ENCODE peak calls at places on chromosomes 4 and X, in six cellular contexts. T, X, C, A, G and P are unnamed samples.

GRCh38 chr4:6506616-6507140 is 34.3 kb upstream of the PPP2R2C start:
- DNase-seq in T (no peak), X (no peak), C (no peak), A (no peak), G (no peak), P (no peak)

GRCh38 chrX:46953597-46953996 is 41.4 kb downstream of the JADE3 start:
- DNase-seq in T (peak), X (no peak), C (no peak), A (no peak), G (no peak), P (no peak)

GRCh38 chr4:119286377-119287002 is 35.4 kb downstream of the FABP2 start:
- DNase-seq in T (peak), X (no peak), C (peak), A (peak), G (no peak), P (peak)

GRCh38 chr4:16264798-16265197 is 38.5 kb upstream of the TAPT1 start:
- DNase-seq in T (peak), X (no peak), C (peak), A (no peak), G (no peak), P (no peak)

GRCh38 chr4:95265814-95266740 is 282.7 kb downstream of the UNC5C start:
- DNase-seq in T (no peak), X (no peak), C (no peak), A (no peak), G (no peak), P (no peak)

GRCh38 chrX:80216086-80216485 is 201.5 kb downstream of the TBX22 start:
- DNase-seq in T (peak), X (no peak), C (peak), A (no peak), G (no peak), P (no peak)

GRCh38 chr4:5198586-5198985 is 147.3 kb downstream of the STK32B start:
- DNase-seq in T (no peak), X (no peak), C (no peak), A (no peak), G (no peak), P (no peak)

GRCh38 chr4:69088473-69088872 is 7.8 kb upstream of the UGT2B7 start:
- DNase-seq in T (no peak), X (no peak), C (no peak), A (no peak), G (no peak), P (no peak)

GRCh38 chrX:283115-283845 is 2.1 kb downstream of the PLCXD1 start:
- DNase-seq in T (peak), X (peak), C (peak), A (peak), G (peak), P (peak)

GRCh38 chr4:54082168-54082567 is 17.8 kb upstream of the CHIC2 start:
- DNase-seq in T (peak), X (peak), C (peak), A (no peak), G (no peak), P (peak)

GRCh38 chr4:86500527-86500926 is 93.6 kb upstream of the PTPN13 start:
- DNase-seq in T (no peak), X (no peak), C (peak), A (no peak), G (no peak), P (no peak)

GRCh38 chr4:124904723-124905390 is 192.3 kb upstream of the ANKRD50 start:
- DNase-seq in T (no peak), X (no peak), C (no peak), A (no peak), G (no peak), P (no peak)

GRCh38 chr4:170465434-170465833 is 375.7 kb upstream of the AADAT start:
- DNase-seq in T (no peak), X (no peak), C (no peak), A (no peak), G (no peak), P (no peak)

GRCh38 chr4:87973283-87974169 is 2.0 kb upstream of the SPP1 start:
- DNase-seq in T (peak), X (peak), C (peak), A (peak), G (peak), P (peak)

GRCh38 chr4:4876945-4877661 is 17.6 kb downstream of the MSX1 start:
- DNase-seq in T (no peak), X (no peak), C (no peak), A (no peak), G (no peak), P (no peak)

GRCh38 chr4:152385551-152385950 is 150.3 kb downstream of the FBXW7 start:
- DNase-seq in T (peak), X (no peak), C (peak), A (no peak), G (no peak), P (no peak)

GRCh38 chr4:129346760-129347159 is 250.8 kb downstream of the C4orf33 start:
- DNase-seq in T (no peak), X (no peak), C (no peak), A (no peak), G (no peak), P (no peak)

GRCh38 chr4:71635094-71635493 is 148.8 kb downstream of the GC start:
- DNase-seq in T (no peak), X (no peak), C (no peak), A (no peak), G (no peak), P (no peak)

GRCh38 chr4:77854431-77855111 is 8.1 kb upstream of the MRPL1 start:
- DNase-seq in T (no peak), X (no peak), C (no peak), A (no peak), G (no peak), P (no peak)

GRCh38 chrX:148310402-148311200 is 189.8 kb upstream of the AFF2 start:
- DNase-seq in T (no peak), X (no peak), C (no peak), A (no peak), G (no peak), P (no peak)

GRCh38 chrX:103361798-103362197 is 5.5 kb downstream of the TCEAL9 start:
- DNase-seq in T (no peak), X (no peak), C (no peak), A (no peak), G (no peak), P (no peak)

GRCh38 chr4:7430368-7430964 is 4.3 kb downstream of the PSAPL1 start:
- DNase-seq in T (no peak), X (no peak), C (no peak), A (no peak), G (peak), P (peak)

GRCh38 chr4:37928896-37929537 is 31.2 kb upstream of the PTTG2 start:
- DNase-seq in T (peak), X (no peak), C (peak), A (no peak), G (no peak), P (no peak)

GRCh38 chrX:129641941-129642340 is 12.8 kb downstream of the APLN start:
- DNase-seq in T (peak), X (no peak), C (peak), A (no peak), G (no peak), P (no peak)

GRCh38 chr4:26081795-26082498 is 167.9 kb downstream of the SMIM20 start:
- DNase-seq in T (peak), X (no peak), C (peak), A (no peak), G (no peak), P (peak)

GRCh38 chrX:54427837-54428424 is 12.3 kb upstream of the TSR2 start:
- DNase-seq in T (no peak), X (no peak), C (no peak), A (no peak), G (no peak), P (no peak)

GRCh38 chr4:176611351-176611750 is 181.4 kb downstream of the VEGFC start:
- DNase-seq in T (no peak), X (no peak), C (no peak), A (no peak), G (no peak), P (no peak)

GRCh38 chr4:8228319-8229250 is 29.5 kb downstream of the SH3TC1 start:
- DNase-seq in T (peak), X (peak), C (peak), A (no peak), G (peak), P (no peak)

GRCh38 chrX:143580266-143580665 is 55.6 kb downstream of the SLITRK4 start:
- DNase-seq in T (no peak), X (no peak), C (no peak), A (peak), G (no peak), P (no peak)

GRCh38 chr4:61543976-61544375 is 343.9 kb downstream of the ADGRL3 start:
- DNase-seq in T (no peak), X (no peak), C (no peak), A (no peak), G (no peak), P (no peak)

GRCh38 chr4:61545902-61546498 is 345.9 kb downstream of the ADGRL3 start:
- DNase-seq in T (no peak), X (no peak), C (no peak), A (no peak), G (no peak), P (no peak)

GRCh38 chr4:61540944-61541343 is 340.8 kb downstream of the ADGRL3 start:
- DNase-seq in T (no peak), X (peak), C (no peak), A (no peak), G (no peak), P (peak)

GRCh38 chr4:61541474-61541873 is 341.3 kb downstream of the ADGRL3 start:
- DNase-seq in T (no peak), X (no peak), C (no peak), A (no peak), G (no peak), P (no peak)
- TF ChIP-seq CTCF in T (no peak), X (no peak), C (no peak), A (no peak), G (no peak), P (no peak)

GRCh38 chrX:11784543-11784942 is 26.5 kb downstream of the MSL3 start:
- DNase-seq in T (no peak), X (no peak), C (no peak), A (no peak), G (no peak), P (no peak)

GRCh38 chrX:11786862-11787261 is 28.8 kb downstream of the MSL3 start:
- DNase-seq in T (peak), X (no peak), C (no peak), A (no peak), G (no peak), P (no peak)

GRCh38 chrX:11787564-11787963 is 29.5 kb downstream of the MSL3 start:
- DNase-seq in T (peak), X (peak), C (peak), A (peak), G (peak), P (peak)

GRCh38 chrX:11781133-11781532 is 23.1 kb downstream of the MSL3 start:
- DNase-seq in T (no peak), X (no peak), C (no peak), A (no peak), G (no peak), P (no peak)

DNA sequence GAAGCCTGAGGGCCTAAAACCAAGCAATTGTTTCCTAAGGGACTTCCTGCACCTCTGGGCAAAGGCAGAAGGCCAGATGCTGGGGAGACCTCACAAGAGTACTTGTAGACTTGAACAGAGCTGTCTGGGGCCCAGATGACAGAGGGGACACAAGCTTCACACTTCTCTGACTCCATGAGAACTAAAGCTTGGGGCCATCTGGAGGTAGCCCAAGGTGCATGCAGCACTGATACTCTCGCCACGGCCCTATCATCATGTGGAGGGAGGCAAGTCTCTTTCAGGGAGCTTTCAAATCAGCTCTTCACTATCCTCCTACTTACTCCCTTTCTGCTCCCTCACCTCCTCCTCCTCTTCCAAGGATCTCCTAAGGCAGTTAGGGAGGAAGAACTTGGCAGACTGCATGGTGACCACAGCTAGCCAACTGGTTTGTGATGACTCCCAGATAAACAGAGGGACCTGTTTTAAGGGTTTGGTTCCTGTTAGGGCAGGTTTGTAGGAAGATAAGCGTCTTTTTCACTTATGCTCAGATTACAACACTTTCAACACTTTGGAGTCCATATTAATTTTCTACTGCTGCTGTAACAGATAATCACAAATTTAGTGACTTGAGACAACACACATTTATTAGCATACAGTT is 23.8 kb downstream of the MSL3 start:
- DNase-seq in T (no peak), X (no peak), C (no peak), A (no peak), G (no peak), P (no peak)
- TF ChIP-seq CTCF in T (no peak), X (no peak), C (no peak), A (no peak), G (no peak), P (no peak)

GRCh38 chr4:67714955-67715354 is 14.0 kb upstream of the UBA6 start:
- DNase-seq in T (no peak), X (no peak), C (no peak), A (no peak), G (no peak), P (no peak)
- TF ChIP-seq CTCF in T (no peak), X (no peak), C (no peak), A (no peak), G (no peak), P (no peak)

DNA sequence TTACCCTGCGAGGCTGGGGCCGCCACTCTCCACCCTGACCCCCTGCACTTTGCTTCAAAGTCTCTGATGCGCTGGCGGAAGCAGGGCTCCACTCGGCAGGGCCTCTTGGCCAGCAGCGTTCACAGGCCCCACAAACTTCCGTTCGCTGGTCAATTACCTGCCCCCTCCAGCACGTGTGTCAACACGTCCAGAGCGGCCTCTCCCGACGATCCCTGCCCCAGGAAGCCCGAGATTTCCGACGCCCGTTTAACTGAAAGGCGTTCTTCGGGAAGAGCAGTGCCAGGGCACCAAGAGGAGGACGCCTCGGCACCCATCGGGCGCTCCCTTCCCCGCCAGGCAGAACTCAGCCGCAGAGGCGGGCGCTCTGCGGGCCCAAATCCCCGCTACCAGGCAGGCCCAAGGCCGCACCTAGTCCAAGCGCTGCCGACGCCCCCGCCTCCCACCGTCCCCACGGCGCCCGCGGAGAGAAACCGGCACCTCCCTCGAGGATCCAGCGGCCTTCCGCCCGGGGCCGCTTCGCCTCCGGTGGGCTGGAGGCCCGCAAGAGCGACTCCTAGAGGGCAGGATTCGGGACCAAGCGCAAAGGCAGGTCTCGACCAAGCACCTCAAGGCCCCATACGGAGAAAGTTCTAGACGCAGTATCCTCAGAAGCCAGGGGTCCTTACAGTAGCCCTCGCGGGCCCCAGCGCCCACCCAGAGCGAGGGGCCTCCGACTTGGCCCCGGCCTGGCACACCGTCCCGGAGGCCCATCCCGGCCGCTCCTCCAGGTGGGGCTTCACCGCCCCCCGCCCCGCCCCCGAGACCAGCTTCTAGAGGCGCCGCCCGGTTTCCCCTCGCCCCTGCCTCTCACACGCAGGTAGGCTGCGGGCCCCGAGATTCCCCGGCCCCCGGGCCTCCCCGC is 586 bp downstream of the BCAP31 start:
- DNase-seq in T (peak), X (peak), C (peak), A (peak), G (peak), P (peak)
- TF ChIP-seq CTCF in T (peak), X (no peak), C (peak), A (no peak), G (peak), P (peak)